ENCODE peak calls at places on chromosomes 2 and 18, in eight cellular contexts. One of them, this sample, is unnamed.

GRCh38 chr18:28108801-28109200 is 68.1 kb downstream of the CDH2 start:
- DNase-seq in DND-41: no peak
- DNase-seq in K562: no peak
- DNase-seq in astrocyte of the spinal cord: peak; percentile 28
- DNase-seq in SK-N-SH: no peak
- DNase-seq in OCI-LY7: peak; percentile 1
- DNase-seq in BE2C: no peak
- DNase-seq in fibroblast of the aortic adventitia: peak; percentile 33
- DNase-seq in this sample: peak; percentile 32

GRCh38 chr2:129297430-129297829 is 682.0 kb upstream of the RAB6C start:
- DNase-seq in BE2C: no peak
- DNase-seq in fibroblast of the aortic adventitia: no peak
- DNase-seq in astrocyte of the spinal cord: no peak
- DNase-seq in K562: peak; percentile 10
- DNase-seq in DND-41: peak; percentile 19
- DNase-seq in OCI-LY7: no peak
- DNase-seq in SK-N-SH: no peak
- DNase-seq in this sample: no peak

GRCh38 chr2:207516206-207516605 is 13.6 kb upstream of the CREB1 start:
- DNase-seq in fibroblast of the aortic adventitia: peak; percentile 67
- DNase-seq in K562: no peak
- DNase-seq in OCI-LY7: no peak
- DNase-seq in DND-41: no peak
- DNase-seq in BE2C: no peak
- DNase-seq in SK-N-SH: no peak
- DNase-seq in astrocyte of the spinal cord: peak; percentile 67
- DNase-seq in this sample: peak; percentile 25

GRCh38 chr2:25309402-25309801 is 32.3 kb downstream of the DNMT3A start:
- DNase-seq in fibroblast of the aortic adventitia: peak; percentile 47
- DNase-seq in SK-N-SH: peak; percentile 85
- DNase-seq in K562: peak; percentile 78
- DNase-seq in BE2C: peak; percentile 80
- DNase-seq in DND-41: peak; percentile 71
- DNase-seq in astrocyte of the spinal cord: peak; percentile 37
- DNase-seq in OCI-LY7: peak; percentile 77
- DNase-seq in this sample: peak; percentile 65

GRCh38 chr2:19569300-19569791 is 210.9 kb upstream of the OSR1 start:
- DNase-seq in astrocyte of the spinal cord: no peak
- DNase-seq in SK-N-SH: no peak
- DNase-seq in BE2C: no peak
- DNase-seq in DND-41: no peak
- DNase-seq in K562: no peak
- DNase-seq in fibroblast of the aortic adventitia: peak; percentile 27
- DNase-seq in OCI-LY7: no peak
- DNase-seq in this sample: peak; percentile 60

GRCh38 chr2:189751080-189751658 is 11.4 kb downstream of the OSGEPL1 start:
- DNase-seq in OCI-LY7: peak; percentile 64
- DNase-seq in astrocyte of the spinal cord: peak; percentile 23
- DNase-seq in fibroblast of the aortic adventitia: peak; percentile 39
- DNase-seq in BE2C: peak; percentile 50
- DNase-seq in K562: peak; percentile 14
- DNase-seq in SK-N-SH: peak; percentile 49
- DNase-seq in DND-41: peak; percentile 33
- DNase-seq in this sample: peak; percentile 52

GRCh38 chr2:28582595-28582994 is 86.7 kb downstream of the PLB1 start:
- DNase-seq in DND-41: no peak
- DNase-seq in fibroblast of the aortic adventitia: no peak
- DNase-seq in SK-N-SH: no peak
- DNase-seq in astrocyte of the spinal cord: no peak
- DNase-seq in OCI-LY7: no peak
- DNase-seq in K562: no peak
- DNase-seq in BE2C: no peak
- DNase-seq in this sample: no peak

GRCh38 chr18:59514193-59514592 is 155.1 kb upstream of the LMAN1 start:
- DNase-seq in DND-41: no peak
- DNase-seq in SK-N-SH: no peak
- DNase-seq in fibroblast of the aortic adventitia: peak; percentile 98
- DNase-seq in astrocyte of the spinal cord: peak; percentile 9
- DNase-seq in OCI-LY7: no peak
- DNase-seq in BE2C: peak; percentile 51
- DNase-seq in K562: no peak
- DNase-seq in this sample: peak; percentile 76

GRCh38 chr2:9665903-9666302 is 35.1 kb upstream of the YWHAQ start:
- DNase-seq in OCI-LY7: no peak
- DNase-seq in SK-N-SH: no peak
- DNase-seq in BE2C: no peak
- DNase-seq in fibroblast of the aortic adventitia: peak; percentile 66
- DNase-seq in K562: no peak
- DNase-seq in astrocyte of the spinal cord: peak; percentile 92
- DNase-seq in DND-41: no peak
- DNase-seq in this sample: peak; percentile 58

GRCh38 chr2:100126172-100126571 is 16.2 kb downstream of the AFF3 start:
- DNase-seq in SK-N-SH: no peak
- DNase-seq in fibroblast of the aortic adventitia: no peak
- DNase-seq in K562: no peak
- DNase-seq in DND-41: no peak
- DNase-seq in astrocyte of the spinal cord: no peak
- DNase-seq in BE2C: no peak
- DNase-seq in OCI-LY7: no peak
- DNase-seq in this sample: no peak

GRCh38 chr2:172285010-172285621 is 142.3 kb upstream of the ITGA6 start:
- DNase-seq in DND-41: no peak
- DNase-seq in OCI-LY7: no peak
- DNase-seq in K562: no peak
- DNase-seq in SK-N-SH: no peak
- DNase-seq in astrocyte of the spinal cord: peak; percentile 81
- DNase-seq in BE2C: no peak
- DNase-seq in fibroblast of the aortic adventitia: peak; percentile 71
- DNase-seq in this sample: peak; percentile 59

GRCh38 chr18:40925071-40925541 is 1029.9 kb upstream of the PIK3C3 start:
- DNase-seq in BE2C: no peak
- DNase-seq in DND-41: no peak
- DNase-seq in K562: no peak
- DNase-seq in SK-N-SH: peak; percentile 28
- DNase-seq in OCI-LY7: no peak
- DNase-seq in fibroblast of the aortic adventitia: peak; percentile 10
- DNase-seq in astrocyte of the spinal cord: no peak
- DNase-seq in this sample: peak; percentile 76

GRCh38 chr2:69271831-69272257 is 115.2 kb downstream of the GFPT1 start:
- DNase-seq in SK-N-SH: no peak
- DNase-seq in K562: no peak
- DNase-seq in DND-41: no peak
- DNase-seq in astrocyte of the spinal cord: peak; percentile 42
- DNase-seq in fibroblast of the aortic adventitia: peak; percentile 77
- DNase-seq in OCI-LY7: no peak
- DNase-seq in BE2C: no peak
- DNase-seq in this sample: peak; percentile 79

GRCh38 chr2:81542119-81542518 is 1237.6 kb upstream of the LRRTM1 start:
- DNase-seq in OCI-LY7: no peak
- DNase-seq in K562: no peak
- DNase-seq in SK-N-SH: no peak
- DNase-seq in BE2C: no peak
- DNase-seq in DND-41: no peak
- DNase-seq in fibroblast of the aortic adventitia: no peak
- DNase-seq in astrocyte of the spinal cord: no peak
- DNase-seq in this sample: no peak

GRCh38 chr2:176092270-176093144 is at the start of gene HOXD13:
- DNase-seq in BE2C: peak; percentile 47
- DNase-seq in astrocyte of the spinal cord: no peak
- DNase-seq in fibroblast of the aortic adventitia: no peak
- DNase-seq in DND-41: peak; percentile 63
- DNase-seq in OCI-LY7: no peak
- DNase-seq in SK-N-SH: peak; percentile 72
- DNase-seq in K562: peak; percentile 36
- DNase-seq in this sample: no peak

GRCh38 chr2:242031481-242032019 is 162.0 kb downstream of the RTP5 start:
- DNase-seq in OCI-LY7: peak; percentile 7
- DNase-seq in K562: no peak
- DNase-seq in astrocyte of the spinal cord: peak; percentile 85
- DNase-seq in fibroblast of the aortic adventitia: peak; percentile 53
- DNase-seq in BE2C: no peak
- DNase-seq in SK-N-SH: no peak
- DNase-seq in DND-41: peak; percentile 43
- DNase-seq in this sample: peak; percentile 52

GRCh38 chr2:119545754-119546445 is 1.7 kb downstream of the CFAP221 start:
- DNase-seq in astrocyte of the spinal cord: peak; percentile 13
- DNase-seq in SK-N-SH: no peak
- DNase-seq in DND-41: no peak
- DNase-seq in fibroblast of the aortic adventitia: peak; percentile 5
- DNase-seq in K562: no peak
- DNase-seq in BE2C: no peak
- DNase-seq in OCI-LY7: no peak
- DNase-seq in this sample: peak; percentile 23

GRCh38 chr2:106068415-106068814 is 125.7 kb downstream of the UXS1 start:
- DNase-seq in astrocyte of the spinal cord: no peak
- DNase-seq in DND-41: no peak
- DNase-seq in OCI-LY7: no peak
- DNase-seq in BE2C: no peak
- DNase-seq in K562: no peak
- DNase-seq in SK-N-SH: no peak
- DNase-seq in fibroblast of the aortic adventitia: no peak
- DNase-seq in this sample: no peak

GRCh38 chr2:230797515-230798495 is 66.9 kb upstream of the ITM2C start:
- DNase-seq in OCI-LY7: peak; percentile 25
- DNase-seq in fibroblast of the aortic adventitia: no peak
- DNase-seq in K562: no peak
- DNase-seq in BE2C: no peak
- DNase-seq in astrocyte of the spinal cord: no peak
- DNase-seq in SK-N-SH: no peak
- DNase-seq in DND-41: no peak
- DNase-seq in this sample: peak; percentile 40

GRCh38 chr18:8324343-8325065 is 284.7 kb upstream of the RAB12 start:
- DNase-seq in astrocyte of the spinal cord: no peak
- DNase-seq in BE2C: no peak
- DNase-seq in SK-N-SH: no peak
- DNase-seq in fibroblast of the aortic adventitia: no peak
- DNase-seq in OCI-LY7: no peak
- DNase-seq in K562: no peak
- DNase-seq in DND-41: no peak
- DNase-seq in this sample: no peak

GRCh38 chr2:174863183-174863582 is 98.9 kb upstream of the CHRNA1 start:
- DNase-seq in BE2C: no peak
- DNase-seq in DND-41: no peak
- DNase-seq in SK-N-SH: no peak
- DNase-seq in fibroblast of the aortic adventitia: no peak
- DNase-seq in OCI-LY7: no peak
- DNase-seq in K562: no peak
- DNase-seq in astrocyte of the spinal cord: no peak
- DNase-seq in this sample: no peak

GRCh38 chr2:83742117-83742782 is 716.8 kb downstream of the SUCLG1 start:
- DNase-seq in DND-41: no peak
- DNase-seq in K562: no peak
- DNase-seq in SK-N-SH: peak; percentile 1
- DNase-seq in OCI-LY7: no peak
- DNase-seq in fibroblast of the aortic adventitia: peak; percentile 27
- DNase-seq in BE2C: no peak
- DNase-seq in astrocyte of the spinal cord: no peak
- DNase-seq in this sample: peak; percentile 63

GRCh38 chr2:146324954-146325353 is 1519.9 kb upstream of the ACVR2A start:
- DNase-seq in K562: no peak
- DNase-seq in SK-N-SH: no peak
- DNase-seq in astrocyte of the spinal cord: no peak
- DNase-seq in DND-41: no peak
- DNase-seq in OCI-LY7: no peak
- DNase-seq in BE2C: no peak
- DNase-seq in fibroblast of the aortic adventitia: no peak
- DNase-seq in this sample: no peak

GRCh38 chr2:237733677-237734300 is 64.8 kb upstream of the RBM44 start:
- DNase-seq in K562: no peak
- DNase-seq in DND-41: no peak
- DNase-seq in astrocyte of the spinal cord: no peak
- DNase-seq in BE2C: peak; percentile 73
- DNase-seq in OCI-LY7: no peak
- DNase-seq in fibroblast of the aortic adventitia: no peak
- DNase-seq in SK-N-SH: peak; percentile 86
- DNase-seq in this sample: no peak

GRCh38 chr2:226423498-226423960 is 376.1 kb downstream of the IRS1 start:
- DNase-seq in astrocyte of the spinal cord: peak; percentile 42
- DNase-seq in DND-41: peak; percentile 67
- DNase-seq in fibroblast of the aortic adventitia: no peak
- DNase-seq in K562: no peak
- DNase-seq in SK-N-SH: no peak
- DNase-seq in BE2C: no peak
- DNase-seq in OCI-LY7: no peak
- DNase-seq in this sample: no peak

GRCh38 chr2:177243073-177243472 is 21.5 kb downstream of the NFE2L2 start:
- DNase-seq in DND-41: no peak
- DNase-seq in astrocyte of the spinal cord: no peak
- DNase-seq in SK-N-SH: no peak
- DNase-seq in fibroblast of the aortic adventitia: no peak
- DNase-seq in BE2C: no peak
- DNase-seq in K562: no peak
- DNase-seq in OCI-LY7: no peak
- DNase-seq in this sample: no peak
- TF ChIP-seq CTCF in DND-41: no peak
- TF ChIP-seq CTCF in astrocyte of the spinal cord: no peak
- TF ChIP-seq CTCF in SK-N-SH: no peak
- TF ChIP-seq CTCF in fibroblast of the aortic adventitia: no peak
- TF ChIP-seq CTCF in BE2C: no peak
- TF ChIP-seq CTCF in K562: peak; percentile 9
- TF ChIP-seq CTCF in OCI-LY7: no peak
- TF ChIP-seq CTCF in this sample: no peak

GRCh38 chr2:36322108-36322507 is 33.5 kb upstream of the CRIM1 start:
- DNase-seq in BE2C: no peak
- DNase-seq in DND-41: no peak
- DNase-seq in fibroblast of the aortic adventitia: peak; percentile 73
- DNase-seq in astrocyte of the spinal cord: peak; percentile 65
- DNase-seq in SK-N-SH: no peak
- DNase-seq in K562: no peak
- DNase-seq in OCI-LY7: no peak
- DNase-seq in this sample: peak; percentile 78
- TF ChIP-seq CTCF in BE2C: peak; percentile 23
- TF ChIP-seq CTCF in DND-41: peak; percentile 32
- TF ChIP-seq CTCF in fibroblast of the aortic adventitia: peak; percentile 72
- TF ChIP-seq CTCF in astrocyte of the spinal cord: peak; percentile 66
- TF ChIP-seq CTCF in SK-N-SH: peak; percentile 61
- TF ChIP-seq CTCF in K562: no peak
- TF ChIP-seq CTCF in OCI-LY7: peak; percentile 45
- TF ChIP-seq CTCF in this sample: peak; percentile 83

GRCh38 chr2:121902171-121902591 is 146.7 kb downstream of the TSN start:
- DNase-seq in BE2C: no peak
- DNase-seq in astrocyte of the spinal cord: no peak
- DNase-seq in DND-41: no peak
- DNase-seq in OCI-LY7: no peak
- DNase-seq in K562: peak; percentile 72
- DNase-seq in fibroblast of the aortic adventitia: no peak
- DNase-seq in SK-N-SH: no peak
- DNase-seq in this sample: peak; percentile 54
- TF ChIP-seq CTCF in BE2C: no peak
- TF ChIP-seq CTCF in astrocyte of the spinal cord: no peak
- TF ChIP-seq CTCF in DND-41: peak; percentile 17
- TF ChIP-seq CTCF in OCI-LY7: peak; percentile 39
- TF ChIP-seq CTCF in K562: peak; percentile 49
- TF ChIP-seq CTCF in fibroblast of the aortic adventitia: no peak
- TF ChIP-seq CTCF in SK-N-SH: no peak
- TF ChIP-seq CTCF in this sample: peak; percentile 31

DNA sequence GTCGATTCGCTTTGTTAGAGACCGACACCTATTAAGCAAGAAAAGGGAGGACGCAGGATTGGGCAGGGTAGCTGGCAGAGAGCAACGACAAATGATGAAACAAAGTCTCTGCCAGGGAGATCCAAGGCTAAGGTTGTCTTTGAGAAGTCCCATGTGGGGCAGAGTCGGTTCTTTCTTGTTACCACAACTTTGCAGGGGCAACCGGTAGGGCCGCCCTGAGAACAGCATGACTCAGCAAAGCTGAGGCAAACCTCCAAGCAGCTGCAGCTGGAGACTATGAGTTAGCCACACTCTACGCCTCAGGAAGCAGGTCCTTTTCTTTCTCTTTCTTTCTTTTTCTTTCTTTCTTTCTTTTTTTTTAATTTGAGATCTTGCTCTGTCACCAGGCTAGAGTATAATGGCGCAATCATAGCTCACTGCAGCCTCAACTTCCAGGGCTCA is 452.3 kb upstream of the ID2 start:
- DNase-seq in SK-N-SH: no peak
- DNase-seq in fibroblast of the aortic adventitia: peak; percentile 84
- DNase-seq in OCI-LY7: peak; percentile 83
- DNase-seq in DND-41: peak; percentile 96
- DNase-seq in astrocyte of the spinal cord: peak; percentile 86
- DNase-seq in BE2C: peak; percentile 24
- DNase-seq in K562: peak; percentile 46
- DNase-seq in this sample: peak; percentile 73
- TF ChIP-seq CTCF in SK-N-SH: no peak
- TF ChIP-seq CTCF in fibroblast of the aortic adventitia: no peak
- TF ChIP-seq CTCF in OCI-LY7: no peak
- TF ChIP-seq CTCF in DND-41: peak; percentile 31
- TF ChIP-seq CTCF in astrocyte of the spinal cord: peak; percentile 12
- TF ChIP-seq CTCF in BE2C: no peak
- TF ChIP-seq CTCF in K562: no peak
- TF ChIP-seq CTCF in this sample: no peak